ENCODE peak calls at places on chromosomes 2 and 18, in six cellular contexts. H is H9, T is trophoblast cell, K is neuronal stem cell, Z is mesenchymal stem cell, R is H1. W is an unnamed sample.

GRCh38 chr18:79681484-79682387 is 2.1 kb downstream of the CTDP1 start:
- DNase-seq in H (no peak), T (no peak), K (no peak), Z (no peak), R (no peak), W (no peak)

GRCh38 chr2:147242445-147242844 is 602.4 kb upstream of the ACVR2A start:
- DNase-seq in H (no peak), T (no peak), K (no peak), Z (no peak), R (no peak), W (no peak)

GRCh38 chr2:227821043-227821942 is 7.7 kb downstream of the CCL20 start:
- DNase-seq in H (no peak), T (no peak), K (no peak), Z (no peak), R (no peak), W (no peak)

GRCh38 chr2:150060341-150060740 is 427.1 kb downstream of the RND3 start:
- DNase-seq in H (no peak), T (no peak), K (no peak), Z (no peak), R (no peak), W (no peak)

GRCh38 chr2:200744252-200744651 is 67.5 kb upstream of the BZW1 start:
- DNase-seq in H (no peak), T (no peak), K (no peak), Z (no peak), R (no peak), W (no peak)

GRCh38 chr18:61851279-61851678 is 41.5 kb downstream of the RNF152 start:
- DNase-seq in H (no peak), T (no peak), K (no peak), Z (no peak), R (no peak), W (no peak)

GRCh38 chr2:62456721-62457539 is 49.1 kb downstream of the TMEM17 start:
- DNase-seq in H (peak), T (peak), K (peak), Z (peak), R (peak), W (peak)

GRCh38 chr18:34709631-34710429 is at the start of gene DTNA:
- DNase-seq in H (no peak), T (no peak), K (peak), Z (peak), R (no peak), W (peak)

GRCh38 chr18:77000527-77000926 is 132.1 kb downstream of the MBP start:
- DNase-seq in H (peak), T (no peak), K (peak), Z (peak), R (peak), W (peak)

GRCh38 chr2:83069724-83070123 is 1389.4 kb downstream of the SUCLG1 start:
- DNase-seq in H (no peak), T (no peak), K (no peak), Z (peak), R (no peak), W (peak)

GRCh38 chr2:33372940-33373553 is 103.4 kb upstream of the RASGRP3 start:
- DNase-seq in H (no peak), T (peak), K (peak), Z (peak), R (no peak), W (peak)

GRCh38 chr2:104654813-104655212 is 199.1 kb upstream of the POU3F3 start:
- DNase-seq in H (no peak), T (no peak), K (no peak), Z (no peak), R (no peak), W (no peak)

GRCh38 chr2:120791243-120791960 is 55.7 kb downstream of the GLI2 start:
- DNase-seq in H (no peak), T (no peak), K (no peak), Z (no peak), R (no peak), W (no peak)

GRCh38 chr2:169715379-169716228 is 18.0 kb upstream of the KLHL23 start:
- DNase-seq in H (no peak), T (no peak), K (no peak), Z (no peak), R (no peak), W (peak)

GRCh38 chr2:240759454-240759853 is 60.6 kb downstream of the KIF1A start:
- DNase-seq in H (no peak), T (no peak), K (no peak), Z (no peak), R (no peak), W (no peak)

GRCh38 chr2:143452817-143453462 is 323.7 kb downstream of the ARHGAP15 start:
- DNase-seq in H (no peak), T (no peak), K (no peak), Z (no peak), R (no peak), W (no peak)

GRCh38 chr18:67957684-67958083 is 441.2 kb upstream of the DSEL start:
- DNase-seq in H (no peak), T (no peak), K (no peak), Z (no peak), R (no peak), W (no peak)

GRCh38 chr2:16128746-16129610 is 188.6 kb downstream of the MYCN start:
- DNase-seq in H (no peak), T (no peak), K (no peak), Z (no peak), R (peak), W (no peak)

GRCh38 chr2:68465081-68465916 is 1.8 kb downstream of the FBXO48 start:
- DNase-seq in H (no peak), T (no peak), K (no peak), Z (peak), R (no peak), W (peak)

GRCh38 chr2:55887906-55888625 is 35.5 kb downstream of the EFEMP1 start:
- DNase-seq in H (no peak), T (peak), K (no peak), Z (peak), R (no peak), W (peak)

GRCh38 chr2:193895226-193895625 is 1700.5 kb upstream of the TMEFF2 start:
- DNase-seq in H (no peak), T (no peak), K (no peak), Z (no peak), R (no peak), W (no peak)

GRCh38 chr2:104443137-104443536 is 410.8 kb upstream of the POU3F3 start:
- DNase-seq in H (no peak), T (no peak), K (no peak), Z (no peak), R (no peak), W (no peak)

GRCh38 chr18:33556846-33557245 is 21.2 kb upstream of the ASXL3 start:
- DNase-seq in H (no peak), T (no peak), K (no peak), Z (no peak), R (no peak), W (no peak)

GRCh38 chr18:58194028-58194427 is 150.0 kb downstream of the NEDD4L start:
- DNase-seq in H (peak), T (no peak), K (no peak), Z (no peak), R (no peak), W (no peak)

GRCh38 chr2:151827564-151828142 is 568 bp downstream of the ARL5A start:
- DNase-seq in H (peak), T (peak), K (peak), Z (peak), R (no peak), W (peak)

GRCh38 chr18:23871410-23871809 is 143.1 kb upstream of the TTC39C start:
- DNase-seq in H (no peak), T (peak), K (no peak), Z (peak), R (no peak), W (no peak)

GRCh38 chr2:57515366-57515765 is 531.2 kb upstream of the VRK2 start:
- DNase-seq in H (no peak), T (peak), K (no peak), Z (no peak), R (no peak), W (no peak)

GRCh38 chr2:23545811-23546210 is 160.8 kb downstream of the KLHL29 start:
- DNase-seq in H (no peak), T (no peak), K (no peak), Z (no peak), R (no peak), W (no peak)

GRCh38 chr2:10007921-10008808 is 35.2 kb upstream of the KLF11 start:
- DNase-seq in H (no peak), T (no peak), K (no peak), Z (no peak), R (no peak), W (no peak)

GRCh38 chr2:101199153-101199810 is 48.1 kb upstream of the TBC1D8 start:
- DNase-seq in H (no peak), T (no peak), K (no peak), Z (peak), R (no peak), W (peak)

GRCh38 chr2:68946117-68946516 is 6.6 kb downstream of the GKN2 start:
- DNase-seq in H (no peak), T (no peak), K (no peak), Z (no peak), R (no peak), W (no peak)

GRCh38 chr2:49080681-49081080 is 73.6 kb downstream of the FSHR start:
- DNase-seq in H (peak), T (no peak), K (no peak), Z (no peak), R (no peak), W (no peak)
- H4K91ac ChIP-seq in H (no peak), T (no peak), K (no peak), Z (no peak), R (no peak), W (no peak)

DNA sequence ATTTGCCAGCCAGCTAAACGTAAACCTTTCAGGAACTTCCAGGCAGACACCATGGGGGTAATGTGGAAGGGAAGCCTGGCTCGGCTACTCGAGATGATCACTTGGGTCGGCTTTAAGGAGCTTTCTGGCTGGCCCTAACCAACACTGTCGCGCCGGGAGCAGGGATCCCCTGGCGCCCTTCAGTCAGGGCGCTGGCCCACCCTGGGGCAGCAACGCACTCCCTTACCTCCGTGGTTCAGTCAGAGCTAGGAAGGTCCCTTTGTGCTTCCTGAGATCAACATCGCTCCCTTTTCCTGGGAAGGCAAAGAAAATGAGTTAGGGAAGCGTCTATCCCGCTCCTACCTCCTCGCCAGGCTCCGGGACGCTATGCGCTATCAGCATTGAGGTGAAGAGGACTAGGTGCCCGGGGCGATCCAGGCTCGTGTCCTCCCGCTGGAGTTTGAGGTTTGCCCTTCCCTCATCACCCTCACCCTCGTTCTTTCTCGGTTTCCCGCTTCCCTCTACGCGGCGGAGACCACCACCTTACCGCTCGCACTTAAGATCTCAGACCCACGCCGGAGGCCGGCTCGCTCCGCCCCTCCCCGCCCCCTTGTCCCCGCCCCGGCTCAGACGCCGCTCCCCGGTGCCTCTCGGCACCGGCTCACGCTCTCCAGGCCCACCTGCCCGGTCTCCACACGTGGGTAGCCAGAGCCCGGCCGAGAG is 449 bp upstream of the ATRAID start:
- DNase-seq in H (no peak), T (peak), K (no peak), Z (peak), R (no peak), W (no peak)
- H4K91ac ChIP-seq in H (no peak), T (peak), K (no peak), Z (no peak), R (peak), W (no peak)

GRCh38 chr2:236688563-236689392 is 119.2 kb downstream of the ACKR3 start:
- DNase-seq in H (no peak), T (no peak), K (no peak), Z (no peak), R (no peak), W (no peak)

GRCh38 chr2:236687296-236687955 is 117.8 kb downstream of the ACKR3 start:
- DNase-seq in H (no peak), T (no peak), K (no peak), Z (no peak), R (no peak), W (no peak)

GRCh38 chr2:236689393-236689700 is 119.7 kb downstream of the ACKR3 start:
- DNase-seq in H (no peak), T (no peak), K (no peak), Z (no peak), R (no peak), W (no peak)

GRCh38 chr2:236689981-236690380 is 120.4 kb downstream of the ACKR3 start:
- DNase-seq in H (no peak), T (no peak), K (no peak), Z (no peak), R (no peak), W (no peak)

DNA sequence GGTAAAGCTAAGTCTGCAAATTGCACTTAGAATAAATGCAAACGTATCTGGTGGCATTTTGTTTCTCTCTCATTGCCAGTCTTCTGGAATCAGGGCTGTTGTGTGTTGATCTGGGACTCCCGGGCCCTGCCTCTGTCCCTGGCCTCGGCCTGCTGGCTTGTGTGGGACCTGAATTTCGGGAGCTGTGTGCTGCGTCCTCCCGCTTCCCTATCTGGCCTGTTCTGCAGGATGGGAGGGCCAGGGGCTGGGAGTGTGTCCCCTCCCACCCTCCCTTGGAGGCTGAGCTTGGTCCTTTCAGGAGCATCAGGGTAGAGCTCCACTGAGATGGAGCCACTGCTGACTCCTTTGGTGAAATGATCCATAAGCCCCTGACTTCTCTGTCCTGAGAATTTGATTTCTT is 118.5 kb downstream of the ACKR3 start:
- DNase-seq in H (no peak), T (no peak), K (no peak), Z (no peak), R (no peak), W (no peak)
- H4K91ac ChIP-seq in H (no peak), T (peak), K (no peak), Z (no peak), R (no peak), W (no peak)

DNA sequence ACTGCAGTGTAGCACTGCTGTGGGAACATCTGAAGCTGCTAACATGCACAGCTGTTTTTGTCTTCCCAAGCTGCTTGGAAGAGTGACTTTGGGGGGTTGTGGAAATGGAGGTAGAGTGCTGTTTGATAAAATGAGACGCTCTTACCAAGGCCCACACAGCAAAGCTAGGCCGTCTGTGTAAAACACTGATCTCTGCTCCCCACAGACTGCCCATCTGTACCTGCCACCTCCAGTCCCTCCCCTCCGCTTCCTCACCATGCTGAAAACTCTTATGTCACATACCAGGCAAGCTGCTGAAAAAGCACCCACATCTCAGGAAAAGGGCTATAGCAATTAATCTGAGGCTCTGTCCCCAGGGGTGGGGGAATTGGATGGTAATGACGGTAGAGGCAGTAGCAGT is 197.1 kb upstream of the HNRNPA3 start:
- DNase-seq in H (no peak), T (no peak), K (no peak), Z (no peak), R (no peak), W (no peak)
- H4K91ac ChIP-seq in H (no peak), T (no peak), K (no peak), Z (no peak), R (no peak), W (no peak)

DNA sequence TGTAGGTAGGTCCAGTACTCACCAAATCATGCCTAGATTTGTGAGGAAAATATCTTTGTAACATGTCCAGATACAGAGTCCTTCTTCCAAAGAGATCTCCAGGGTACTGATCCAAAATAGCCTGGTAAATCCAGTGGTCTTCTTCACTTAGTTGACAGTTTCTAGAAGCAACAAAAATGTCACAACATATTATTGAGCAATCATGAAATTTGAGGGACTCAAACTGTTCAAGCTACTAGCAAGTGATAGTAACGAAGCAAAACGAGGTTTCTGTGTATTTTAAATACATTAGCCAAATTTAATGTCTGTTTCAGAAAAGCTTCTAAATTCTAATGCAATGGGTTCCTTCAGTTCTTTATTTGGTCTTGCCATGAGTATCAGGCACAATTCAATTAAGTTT is 142.8 kb downstream of the CCDC148 start:
- DNase-seq in H (no peak), T (no peak), K (no peak), Z (no peak), R (no peak), W (no peak)
- H4K91ac ChIP-seq in H (no peak), T (no peak), K (no peak), Z (no peak), R (no peak), W (no peak)

GRCh38 chr2:234403074-234403473 is 93.8 kb downstream of the ARL4C start:
- DNase-seq in H (no peak), T (no peak), K (no peak), Z (no peak), R (no peak), W (peak)

GRCh38 chr2:234399451-234400246 is 97.2 kb downstream of the ARL4C start:
- DNase-seq in H (no peak), T (no peak), K (no peak), Z (no peak), R (no peak), W (peak)

GRCh38 chr2:234404957-234405356 is 91.9 kb downstream of the ARL4C start:
- DNase-seq in H (no peak), T (no peak), K (no peak), Z (no peak), R (no peak), W (no peak)

GRCh38 chr2:234403751-234404150 is 93.1 kb downstream of the ARL4C start:
- DNase-seq in H (no peak), T (no peak), K (no peak), Z (no peak), R (no peak), W (no peak)

GRCh38 chr2:234401376-234401775 is 95.5 kb downstream of the ARL4C start:
- DNase-seq in H (no peak), T (no peak), K (no peak), Z (no peak), R (no peak), W (no peak)
- H4K91ac ChIP-seq in H (no peak), T (no peak), K (no peak), Z (no peak), R (no peak), W (no peak)

DNA sequence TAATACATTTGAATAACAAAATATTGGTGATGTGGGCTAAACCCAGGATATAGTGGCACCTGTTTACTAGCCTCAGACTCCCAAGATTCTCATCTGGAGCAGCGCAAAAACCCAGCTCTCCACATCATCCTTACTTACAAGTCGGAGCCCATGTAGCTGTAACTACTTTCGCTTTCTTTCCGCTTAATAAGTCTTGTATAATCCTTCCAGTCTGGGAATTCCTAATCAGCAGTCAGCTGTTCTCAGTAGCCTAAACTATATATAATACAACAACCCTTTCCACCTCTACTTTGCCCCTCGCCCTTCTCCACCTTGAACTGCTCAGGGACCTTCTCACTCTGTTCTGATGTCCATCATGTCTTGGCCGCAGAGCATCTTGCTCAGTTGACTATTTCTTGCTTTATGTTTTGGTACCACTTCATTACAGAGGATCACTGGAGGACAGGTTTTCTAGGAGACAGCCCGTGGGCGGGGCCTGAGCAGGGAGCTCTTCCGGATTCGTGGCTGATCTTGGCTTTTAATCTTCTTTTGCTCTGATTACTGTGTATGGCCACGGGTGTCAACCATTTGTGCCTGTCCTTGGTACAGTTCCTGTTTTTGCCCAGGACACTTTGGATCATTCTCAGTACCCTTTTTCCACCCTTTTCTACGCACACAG is 119.9 kb upstream of the SERTAD2 start:
- DNase-seq in H (no peak), T (no peak), K (no peak), Z (no peak), R (no peak), W (no peak)
- H4K91ac ChIP-seq in H (no peak), T (no peak), K (no peak), Z (no peak), R (no peak), W (no peak)

DNA sequence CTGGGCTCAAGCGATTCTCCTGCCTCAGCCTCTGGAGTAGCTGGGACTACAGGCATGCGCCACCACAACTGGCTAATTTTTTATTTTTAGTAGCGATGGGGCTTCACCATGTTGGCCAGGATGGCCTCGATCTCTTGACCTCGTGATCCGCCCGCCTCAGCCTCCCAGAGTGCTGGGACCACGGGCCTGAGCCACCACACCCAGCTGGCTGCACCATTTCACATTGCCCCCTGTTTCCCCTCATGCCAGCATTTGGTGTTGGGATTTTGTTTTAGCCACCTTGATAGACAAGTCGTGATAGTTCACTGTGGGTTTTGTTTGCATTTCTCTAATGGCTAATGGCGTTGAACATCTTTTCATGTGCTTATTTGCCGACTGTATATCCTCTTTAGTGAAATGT is 5.8 kb upstream of the COLEC11 start:
- DNase-seq in H (no peak), T (no peak), K (no peak), Z (no peak), R (no peak), W (no peak)
- H4K91ac ChIP-seq in H (no peak), T (no peak), K (no peak), Z (peak), R (no peak), W (no peak)